ENCODE peak calls at places on chromosomes 11 and 22, in six cellular contexts. L is HuH-7; O is cardiac muscle cell; K is activated effector memory CD4-positive, alpha-beta T cell treated with Interleukin-2 at 50 U/mL for 16 hours; E is NCI-H69; B is stimulated activated CD4-positive, alpha-beta T cell treated with anti-CD3 and anti-CD28 coated beads, TNF-alpha, amount 100 ng/mL, for 4 hours. Y is an unnamed sample.
A peak's percentile ranks its signal among the peaks of the same experiment; 100 is the strongest.

GRCh38 chr22:36325163-36326031 is 62.4 kb downstream of the MYH9 start:
- DNase-seq in L (no peak), O (peak; percentile 93), K (no peak), E (no peak), B (no peak), Y (no peak)

GRCh38 chr11:77205467-77206263 is 77.6 kb downstream of the MYO7A start:
- DNase-seq in L (no peak), O (no peak), K (no peak), E (no peak), B (no peak), Y (no peak)

GRCh38 chr11:68353669-68354068 is 41.3 kb downstream of the LRP5 start:
- DNase-seq in L (no peak), O (no peak), K (no peak), E (no peak), B (no peak), Y (no peak)

GRCh38 chr11:122748968-122749687 is 89.2 kb upstream of the CRTAM start:
- DNase-seq in L (no peak), O (peak; percentile 88), K (peak; percentile 37), E (no peak), B (no peak), Y (peak; percentile 54)

GRCh38 chr11:10181811-10182210 is 112.2 kb downstream of the SBF2 start:
- DNase-seq in L (peak; percentile 12), O (peak; percentile 71), K (no peak), E (peak; percentile 21), B (no peak), Y (peak; percentile 48)

GRCh38 chr11:79100093-79100704 is 340.6 kb downstream of the TENM4 start:
- DNase-seq in L (peak; percentile 71), O (peak; percentile 77), K (no peak), E (peak; percentile 75), B (no peak), Y (peak; percentile 78)

GRCh38 chr11:1072116-1072820 is 2.4 kb upstream of the MUC2 start:
- DNase-seq in L (no peak), O (peak; percentile 77), K (no peak), E (peak; percentile 75), B (no peak), Y (peak; percentile 85)

GRCh38 chr11:8342821-8343681 is 79.4 kb upstream of the LMO1 start:
- DNase-seq in L (no peak), O (no peak), K (no peak), E (no peak), B (no peak), Y (no peak)

GRCh38 chr22:22408269-22408668 is 100.3 kb downstream of the ZNF280B start:
- DNase-seq in L (no peak), O (no peak), K (no peak), E (no peak), B (no peak), Y (no peak)

GRCh38 chr22:39090426-39091064 is 6.5 kb upstream of the APOBEC3H start:
- DNase-seq in L (no peak), O (no peak), K (peak; percentile 90), E (no peak), B (peak; percentile 29), Y (no peak)

GRCh38 chr11:60786811-60787567 is 1.9 kb downstream of the MS4A10 start:
- DNase-seq in L (no peak), O (peak; percentile 87), K (no peak), E (peak; percentile 34), B (no peak), Y (peak; percentile 29)

GRCh38 chr11:69920500-69921428 is 101.5 kb upstream of the FGF3 start:
- DNase-seq in L (no peak), O (no peak), K (no peak), E (no peak), B (no peak), Y (no peak)

GRCh38 chr22:20222764-20223420 is 45.2 kb downstream of the RTN4R start:
- DNase-seq in L (no peak), O (no peak), K (no peak), E (no peak), B (no peak), Y (no peak)

GRCh38 chr11:104320956-104321355 is 157.0 kb upstream of the PDGFD start:
- DNase-seq in L (no peak), O (no peak), K (no peak), E (no peak), B (no peak), Y (no peak)

GRCh38 chr22:19892249-19892879 is 37.7 kb upstream of the GNB1L start:
- DNase-seq in L (no peak), O (peak; percentile 63), K (peak; percentile 45), E (peak; percentile 94), B (no peak), Y (peak; percentile 87)

GRCh38 chr11:14583252-14584105 is 60.1 kb upstream of the PDE3B start:
- DNase-seq in L (peak; percentile 53), O (peak; percentile 35), K (no peak), E (peak; percentile 9), B (no peak), Y (peak; percentile 77)

GRCh38 chr11:64845125-64845735 is 777 bp upstream of the CDC42BPG start:
- DNase-seq in L (no peak), O (no peak), K (no peak), E (no peak), B (no peak), Y (no peak)